ENCODE peak calls at places on chromosomes 16 and 17, in seven cellular contexts. E is endothelial cell of umbilical vein, C is mesenchymal stem cell, Y is left ventricle myocardium inferior, I is H1, W is cardiac muscle cell, X is thyroid gland. B is an unnamed sample.

GRCh38 chr16:31568577-31569359 is 41.1 kb downstream of the AHSP start:
- DNase-seq in E (no peak), C (no peak), Y (peak; percentile 16), I (peak; percentile 52), W (peak; percentile 23), X (no peak), B (no peak)

GRCh38 chr16:74936902-74937560 is 47.9 kb downstream of the WDR59 start:
- DNase-seq in E (no peak), C (peak; percentile 82), Y (no peak), I (no peak), W (peak; percentile 74), X (no peak), B (no peak)

GRCh38 chr16:72896719-72897118 is 151.2 kb downstream of the ZFHX3 start:
- DNase-seq in E (no peak), C (no peak), Y (no peak), I (no peak), W (no peak), X (no peak), B (no peak)

GRCh38 chr16:17404903-17405691 is 65.7 kb downstream of the XYLT1 start:
- DNase-seq in E (no peak), C (no peak), Y (peak; percentile 61), I (no peak), W (peak; percentile 85), X (peak; percentile 83), B (no peak)

GRCh38 chr17:65228734-65229390 is 91.7 kb downstream of the RGS9 start:
- DNase-seq in E (peak; percentile 79), C (peak; percentile 78), Y (no peak), I (no peak), W (peak; percentile 93), X (peak; percentile 21), B (peak; percentile 46)

GRCh38 chr16:89442990-89443726 is 47.2 kb downstream of the ANKRD11 start:
- DNase-seq in E (peak; percentile 20), C (peak; percentile 60), Y (no peak), I (no peak), W (peak; percentile 70), X (peak; percentile 78), B (no peak)

GRCh38 chr17:78873519-78874340 is 29.3 kb downstream of the CEP295NL start:
- DNase-seq in E (peak; percentile 94), C (no peak), Y (peak; percentile 57), I (no peak), W (no peak), X (no peak), B (no peak)

GRCh38 chr17:48194097-48194550 is 86.6 kb downstream of the SNX11 start:
- DNase-seq in E (peak; percentile 51), C (peak; percentile 71), Y (no peak), I (no peak), W (no peak), X (no peak), B (peak; percentile 18)

GRCh38 chr17:80289631-80290030 is 29.0 kb downstream of the RNF213 start:
- DNase-seq in E (no peak), C (no peak), Y (no peak), I (no peak), W (no peak), X (no peak), B (peak; percentile 45)

GRCh38 chr17:47785538-47786123 is 36.0 kb downstream of the OSBPL7 start:
- DNase-seq in E (peak; percentile 32), C (peak; percentile 49), Y (no peak), I (peak; percentile 82), W (peak; percentile 55), X (peak; percentile 32), B (no peak)

DNA sequence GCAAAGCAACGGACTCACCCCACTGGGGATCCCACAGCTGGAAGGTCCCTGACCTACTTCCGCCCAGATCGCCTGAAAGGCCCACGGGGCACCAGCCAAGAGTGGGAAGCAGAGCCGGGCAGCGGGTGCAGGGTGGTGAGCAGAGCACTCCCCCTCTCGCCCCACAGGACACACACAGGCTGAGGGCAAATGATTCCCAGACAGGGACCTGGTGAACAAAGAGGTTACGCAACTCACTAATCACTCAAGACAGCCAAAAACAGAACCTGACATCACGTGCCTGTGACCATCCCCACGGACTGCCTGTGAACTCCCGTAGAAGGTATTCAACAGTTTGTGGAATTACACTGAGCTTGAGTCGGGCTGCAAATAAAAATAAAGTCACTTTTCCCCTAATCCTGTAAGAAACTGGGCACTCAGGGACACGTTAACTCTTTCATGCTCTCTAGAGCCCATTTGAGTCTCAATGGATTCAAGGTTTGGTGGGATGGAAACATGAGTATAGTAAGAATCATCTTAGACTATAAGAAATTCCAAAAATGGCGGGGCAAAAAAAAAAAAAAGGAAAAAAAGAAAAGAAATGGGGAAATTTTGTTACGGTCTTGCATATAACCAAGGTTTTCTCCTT is 396.1 kb downstream of the SOX9 start:
- DNase-seq in E (no peak), C (no peak), Y (no peak), I (no peak), W (peak; percentile 55), X (peak; percentile 49), B (no peak)
- H3K27ac ChIP-seq in E (no peak overlapping the region), C (peak overlapping the region; percentile 28), Y (peak overlapping the region; percentile 11), I (no peak overlapping the region), W (no peak overlapping the region), X (peak overlapping the region; percentile 98), B (no peak overlapping the region)

GRCh38 chr17:21817791-21818364 is 125.6 kb downstream of the KCNJ18 start:
- DNase-seq in E (no peak), C (no peak), Y (no peak), I (no peak), W (no peak), X (no peak), B (no peak)
- H3K9me3 ChIP-seq in E (peaks cover 11% of the 10 kb centered on the region), C (no peaks in the 10 kb centered on the region), Y (peaks cover 4% of the 10 kb centered on the region), I (peaks cover 77% of the 10 kb centered on the region), W (peaks cover 12% of the 10 kb centered on the region), X (no peaks in the 10 kb centered on the region), B (no peaks in the 10 kb centered on the region)

GRCh38 chr17:38751144-38751802 is 1.3 kb upstream of the PSMB3 start:
- DNase-seq in E (no peak), C (no peak), Y (no peak), I (no peak), W (peak; percentile 40), X (no peak), B (no peak)
- H3K4me3 ChIP-seq in E (peak overlapping the region; percentile 40), C (peak overlapping the region; percentile 88), Y (peak overlapping the region; percentile 78), I (peak overlapping the region; percentile 82), W (peak overlapping the region; percentile 97), X (peak overlapping the region; percentile 97), B (peak overlapping the region; percentile 98)

DNA sequence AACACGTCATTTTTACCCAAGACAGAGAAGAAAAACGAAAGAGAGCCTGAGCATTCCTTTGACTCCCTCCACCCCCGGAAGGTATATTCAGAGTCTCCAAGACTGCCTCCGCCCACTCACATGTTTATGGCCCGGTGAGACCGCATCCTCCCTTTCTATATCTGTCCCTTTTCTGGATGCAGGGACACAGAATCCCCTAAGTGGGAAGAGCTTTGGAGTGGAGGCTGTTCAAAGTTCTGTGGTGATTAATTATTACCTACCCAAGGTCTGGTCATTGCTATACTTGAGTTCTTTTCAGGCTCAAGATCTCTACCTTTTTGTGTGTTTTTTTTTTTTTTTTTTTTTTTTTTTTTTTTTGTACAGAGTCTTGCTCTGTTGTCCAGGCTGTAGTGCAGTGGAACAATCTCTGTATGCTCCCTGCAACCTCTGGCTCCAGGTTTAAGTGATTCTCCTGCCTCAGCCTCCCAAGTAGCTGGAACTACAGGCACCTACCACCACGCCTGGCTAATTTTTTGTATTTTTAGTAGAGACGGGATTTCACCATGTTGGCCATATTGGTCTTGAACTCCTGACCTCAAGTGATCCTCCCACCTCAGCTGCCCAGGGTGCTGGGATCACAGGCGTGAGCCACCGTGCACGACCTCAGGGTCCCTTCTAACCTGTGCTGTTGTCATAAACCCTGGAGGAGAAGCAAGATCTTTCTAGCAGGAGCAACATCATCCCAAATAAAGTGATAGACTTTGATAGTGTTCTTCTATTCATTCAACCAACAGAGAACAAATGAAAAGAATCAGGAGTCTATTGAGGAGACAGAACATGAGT is 407.1 kb downstream of the WWOX start:
- DNase-seq in E (no peak), C (no peak), Y (no peak), I (no peak), W (no peak), X (no peak), B (no peak)
- H3K27ac ChIP-seq in E (no peak overlapping the region), C (no peak overlapping the region), Y (peak overlapping the region; percentile 75), I (no peak overlapping the region), W (no peak overlapping the region), X (peak overlapping the region; percentile 38), B (no peak overlapping the region)

GRCh38 chr17:21291862-21292261 is 7.4 kb downstream of the MAP2K3 start:
- DNase-seq in E (no peak), C (no peak), Y (no peak), I (no peak), W (no peak), X (no peak), B (no peak)

GRCh38 chr17:21294321-21295035 is 10.0 kb downstream of the MAP2K3 start:
- DNase-seq in E (no peak), C (no peak), Y (no peak), I (no peak), W (no peak), X (no peak), B (no peak)

GRCh38 chr17:21293846-21294240 is 9.3 kb downstream of the MAP2K3 start:
- DNase-seq in E (no peak), C (no peak), Y (no peak), I (no peak), W (no peak), X (no peak), B (no peak)

GRCh38 chr17:21291357-21291756 is 6.8 kb downstream of the MAP2K3 start:
- DNase-seq in E (no peak), C (no peak), Y (no peak), I (no peak), W (no peak), X (no peak), B (no peak)

DNA sequence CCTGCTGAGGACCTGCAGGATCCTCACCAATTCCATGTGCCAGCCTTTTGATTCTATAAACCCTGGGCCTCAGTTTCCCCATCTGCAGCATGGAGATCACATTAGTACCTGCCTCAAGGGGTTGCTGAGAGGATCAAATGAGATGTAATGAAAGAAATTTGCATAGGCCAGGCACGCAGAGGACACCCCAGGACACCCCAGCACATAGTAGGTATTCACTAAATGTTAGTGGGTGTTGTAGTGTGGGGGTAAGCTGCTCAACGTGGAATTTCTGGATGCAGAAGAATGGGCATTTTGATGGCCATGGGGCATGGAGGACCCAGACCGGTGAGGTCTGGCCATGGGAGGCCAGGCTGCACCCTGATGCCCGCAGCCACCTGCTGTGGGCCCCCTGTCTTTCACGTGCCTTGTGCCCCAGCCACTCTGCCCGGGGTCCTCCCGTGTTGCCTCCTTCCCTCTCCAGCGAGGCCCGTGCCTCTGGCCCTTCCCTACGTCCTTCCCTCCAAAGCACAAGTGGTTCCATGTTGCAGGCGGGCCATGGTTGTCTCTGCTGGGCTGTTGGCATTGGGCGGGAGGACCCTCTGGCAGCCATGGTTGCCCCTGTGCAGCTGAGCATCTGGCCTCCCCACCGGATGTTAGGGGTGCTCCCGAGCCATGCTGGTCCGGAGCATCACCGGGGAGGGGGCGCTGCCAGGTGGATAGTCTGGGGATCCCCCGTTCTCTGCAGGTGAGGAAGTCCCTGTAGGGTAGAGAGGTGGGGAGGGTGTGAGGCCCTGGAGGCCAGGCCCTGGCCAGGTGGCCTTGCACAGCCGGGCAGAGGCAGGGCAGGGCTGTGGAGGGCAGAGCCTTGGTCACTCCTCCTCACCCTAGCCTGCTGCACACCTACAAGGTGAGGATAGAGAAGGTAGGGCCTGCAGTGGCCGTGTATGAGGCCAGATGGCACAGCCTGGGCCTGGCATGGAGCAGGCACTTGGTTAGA is 8.6 kb downstream of the MAP2K3 start:
- DNase-seq in E (no peak), C (no peak), Y (no peak), I (no peak), W (no peak), X (no peak), B (no peak)
- H3K9me3 ChIP-seq in E (no peaks in the 10 kb centered on the region), C (no peaks in the 10 kb centered on the region), Y (no peaks in the 10 kb centered on the region), I (peaks cover 68% of the 10 kb centered on the region), W (no peaks in the 10 kb centered on the region), X (no peaks in the 10 kb centered on the region), B (no peaks in the 10 kb centered on the region)